ENCODE peak calls at places on chromosomes 2 and 18, in six cellular contexts. One of them, this sample, is unnamed. For H3K4me1, the result is how much of the 10 kb centered on the place peaks cover.

GRCh38 chr2:217218269-217219140 is 358.6 kb upstream of the TNP1 start:
- DNase-seq in spleen: no peak
- DNase-seq in cardiac muscle cell: peak
- DNase-seq in tibial artery: no peak
- DNase-seq in adrenal gland: no peak
- DNase-seq in IMR-90: peak
- DNase-seq in this sample: no peak

GRCh38 chr18:56748698-56749268 is 97.6 kb downstream of the WDR7 start:
- DNase-seq in spleen: no peak
- DNase-seq in cardiac muscle cell: peak
- DNase-seq in tibial artery: no peak
- DNase-seq in adrenal gland: peak
- DNase-seq in IMR-90: peak
- DNase-seq in this sample: no peak

GRCh38 chr18:2983296-2983695 is 29.6 kb downstream of the LPIN2 start:
- DNase-seq in spleen: no peak
- DNase-seq in cardiac muscle cell: no peak
- DNase-seq in tibial artery: no peak
- DNase-seq in adrenal gland: no peak
- DNase-seq in IMR-90: no peak
- DNase-seq in this sample: no peak

GRCh38 chr2:85750509-85751299 is 3.1 kb upstream of the ATOH8 start:
- DNase-seq in spleen: peak
- DNase-seq in cardiac muscle cell: peak
- DNase-seq in tibial artery: peak
- DNase-seq in adrenal gland: peak
- DNase-seq in IMR-90: peak
- DNase-seq in this sample: peak

GRCh38 chr2:217742276-217742675 is 260.5 kb downstream of the TNS1 start:
- DNase-seq in spleen: no peak
- DNase-seq in cardiac muscle cell: no peak
- DNase-seq in tibial artery: no peak
- DNase-seq in adrenal gland: no peak
- DNase-seq in IMR-90: no peak
- DNase-seq in this sample: no peak

GRCh38 chr2:181158453-181158852 is 178.0 kb downstream of the UBE2E3 start:
- DNase-seq in spleen: no peak
- DNase-seq in cardiac muscle cell: no peak
- DNase-seq in tibial artery: no peak
- DNase-seq in adrenal gland: no peak
- DNase-seq in IMR-90: peak
- DNase-seq in this sample: no peak

GRCh38 chr2:108983610-108984009 is 5.4 kb downstream of the EDAR start:
- DNase-seq in spleen: no peak
- DNase-seq in cardiac muscle cell: no peak
- DNase-seq in tibial artery: no peak
- DNase-seq in adrenal gland: no peak
- DNase-seq in IMR-90: no peak
- DNase-seq in this sample: no peak

GRCh38 chr2:241788135-241788534 is 11.5 kb downstream of the GAL3ST2 start:
- DNase-seq in spleen: no peak
- DNase-seq in cardiac muscle cell: no peak
- DNase-seq in tibial artery: no peak
- DNase-seq in adrenal gland: no peak
- DNase-seq in IMR-90: no peak
- DNase-seq in this sample: no peak

GRCh38 chr2:105143467-105144127 is 97.9 kb upstream of the GPR45 start:
- DNase-seq in spleen: peak
- DNase-seq in cardiac muscle cell: peak
- DNase-seq in tibial artery: no peak
- DNase-seq in adrenal gland: no peak
- DNase-seq in IMR-90: no peak
- DNase-seq in this sample: peak

GRCh38 chr18:8121942-8122480 is 487.2 kb upstream of the RAB12 start:
- DNase-seq in spleen: no peak
- DNase-seq in cardiac muscle cell: peak
- DNase-seq in tibial artery: no peak
- DNase-seq in adrenal gland: no peak
- DNase-seq in IMR-90: peak
- DNase-seq in this sample: peak

GRCh38 chr2:240419321-240419720 is 16.1 kb upstream of the GPC1 start:
- DNase-seq in spleen: no peak
- DNase-seq in cardiac muscle cell: no peak
- DNase-seq in tibial artery: no peak
- DNase-seq in adrenal gland: no peak
- DNase-seq in IMR-90: no peak
- DNase-seq in this sample: peak

GRCh38 chr2:234847639-234848038 is 104.2 kb upstream of the SH3BP4 start:
- DNase-seq in spleen: no peak
- DNase-seq in cardiac muscle cell: no peak
- DNase-seq in tibial artery: no peak
- DNase-seq in adrenal gland: no peak
- DNase-seq in IMR-90: no peak
- DNase-seq in this sample: no peak

GRCh38 chr2:236600892-236601291 is 31.3 kb downstream of the ACKR3 start:
- DNase-seq in spleen: peak
- DNase-seq in cardiac muscle cell: no peak
- DNase-seq in tibial artery: no peak
- DNase-seq in adrenal gland: no peak
- DNase-seq in IMR-90: no peak
- DNase-seq in this sample: no peak

GRCh38 chr2:190655113-190655512 is 6.2 kb downstream of the NAB1 start:
- DNase-seq in spleen: no peak
- DNase-seq in cardiac muscle cell: no peak
- DNase-seq in tibial artery: no peak
- DNase-seq in adrenal gland: peak
- DNase-seq in IMR-90: no peak
- DNase-seq in this sample: no peak

GRCh38 chr2:170716851-170717598 is 1.9 kb downstream of the SP5 start:
- DNase-seq in spleen: peak
- DNase-seq in cardiac muscle cell: peak
- DNase-seq in tibial artery: peak
- DNase-seq in adrenal gland: peak
- DNase-seq in IMR-90: peak
- DNase-seq in this sample: peak

GRCh38 chr2:39718483-39718882 is 52.8 kb downstream of the TMEM178A start:
- DNase-seq in spleen: no peak
- DNase-seq in cardiac muscle cell: no peak
- DNase-seq in tibial artery: no peak
- DNase-seq in adrenal gland: no peak
- DNase-seq in IMR-90: no peak
- DNase-seq in this sample: no peak

GRCh38 chr2:38613849-38614213 is 11.1 kb upstream of the HNRNPLL start:
- DNase-seq in spleen: no peak
- DNase-seq in cardiac muscle cell: no peak
- DNase-seq in tibial artery: no peak
- DNase-seq in adrenal gland: no peak
- DNase-seq in IMR-90: no peak
- DNase-seq in this sample: no peak

GRCh38 chr2:206867006-206867405 is 72.3 kb upstream of the CPO start:
- DNase-seq in spleen: no peak
- DNase-seq in cardiac muscle cell: no peak
- DNase-seq in tibial artery: no peak
- DNase-seq in adrenal gland: no peak
- DNase-seq in IMR-90: no peak
- DNase-seq in this sample: no peak

GRCh38 chr2:72980535-72981217 is 63.4 kb downstream of the EMX1 start:
- DNase-seq in spleen: peak
- DNase-seq in cardiac muscle cell: peak
- DNase-seq in tibial artery: no peak
- DNase-seq in adrenal gland: no peak
- DNase-seq in IMR-90: peak
- DNase-seq in this sample: no peak

GRCh38 chr18:11661430-11661829 is 27.6 kb upstream of the GNAL start:
- DNase-seq in spleen: no peak
- DNase-seq in cardiac muscle cell: peak
- DNase-seq in tibial artery: no peak
- DNase-seq in adrenal gland: no peak
- DNase-seq in IMR-90: no peak
- DNase-seq in this sample: peak

GRCh38 chr18:45291616-45292612 is 323.4 kb upstream of the SLC14A2 start:
- DNase-seq in spleen: no peak
- DNase-seq in cardiac muscle cell: peak
- DNase-seq in tibial artery: no peak
- DNase-seq in adrenal gland: no peak
- DNase-seq in IMR-90: no peak
- DNase-seq in this sample: no peak

GRCh38 chr2:54771166-54771565 is 47.7 kb downstream of the EML6 start:
- DNase-seq in spleen: no peak
- DNase-seq in cardiac muscle cell: peak
- DNase-seq in tibial artery: no peak
- DNase-seq in adrenal gland: peak
- DNase-seq in IMR-90: peak
- DNase-seq in this sample: no peak

GRCh38 chr2:84022810-84023431 is 436.2 kb downstream of the SUCLG1 start:
- DNase-seq in spleen: no peak
- DNase-seq in cardiac muscle cell: peak
- DNase-seq in tibial artery: no peak
- DNase-seq in adrenal gland: peak
- DNase-seq in IMR-90: peak
- DNase-seq in this sample: peak

GRCh38 chr2:64840419-64840818 is 148.8 kb upstream of the SLC1A4 start:
- DNase-seq in spleen: no peak
- DNase-seq in cardiac muscle cell: no peak
- DNase-seq in tibial artery: no peak
- DNase-seq in adrenal gland: no peak
- DNase-seq in IMR-90: peak
- DNase-seq in this sample: no peak
- H3K4me1 ChIP-seq in spleen: under half
- H3K4me1 ChIP-seq in cardiac muscle cell: under half
- H3K4me1 ChIP-seq in tibial artery: under half
- H3K4me1 ChIP-seq in adrenal gland: under half
- H3K4me1 ChIP-seq in IMR-90: under half
- H3K4me1 ChIP-seq in this sample: under half

DNA sequence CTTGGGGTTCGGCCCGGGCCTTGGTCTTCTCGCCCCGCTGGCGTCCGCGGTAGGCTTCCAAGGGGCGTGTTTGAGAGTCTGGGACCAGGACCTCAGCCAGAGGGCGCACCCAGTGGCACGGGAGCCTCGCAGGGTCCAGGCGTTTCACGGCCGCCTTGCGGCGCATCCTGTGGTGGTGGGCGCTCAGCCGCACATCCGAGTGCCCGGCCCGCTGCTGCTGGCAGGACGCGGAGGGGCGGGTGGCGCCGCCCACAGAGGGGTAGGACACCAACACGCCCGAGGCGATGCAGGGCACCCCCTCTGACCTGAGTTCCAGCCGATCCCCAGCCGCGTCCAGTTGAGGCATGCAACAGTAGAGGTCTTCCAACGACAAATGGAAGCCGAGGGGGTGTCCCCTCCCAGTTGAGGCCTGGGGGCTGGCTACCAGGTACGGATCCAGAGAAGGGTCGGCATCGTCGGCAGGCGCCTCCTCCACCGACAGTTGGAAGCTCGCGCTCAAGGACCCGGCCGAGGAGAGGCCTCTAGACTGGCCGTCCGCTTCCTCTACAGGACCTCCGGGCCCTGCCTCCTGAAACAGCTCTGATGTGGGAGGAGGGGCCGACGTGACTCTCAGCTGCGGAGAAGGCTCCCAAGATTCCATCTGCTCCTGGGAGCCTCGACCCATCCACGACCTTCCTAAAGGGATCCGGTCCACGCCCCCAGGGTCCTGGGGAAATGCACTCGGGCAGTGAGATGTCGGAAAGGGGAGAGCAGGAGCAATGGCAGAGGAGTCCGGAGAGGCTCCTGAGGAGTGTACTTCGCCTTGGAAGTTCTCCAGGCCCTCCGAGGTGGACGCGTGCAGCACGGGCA is 6.3 kb downstream of the C2orf81 start:
- DNase-seq in spleen: peak
- DNase-seq in cardiac muscle cell: peak
- DNase-seq in tibial artery: peak
- DNase-seq in adrenal gland: peak
- DNase-seq in IMR-90: no peak
- DNase-seq in this sample: peak
- H3K27ac ChIP-seq in spleen: peak
- H3K27ac ChIP-seq in cardiac muscle cell: no peak
- H3K27ac ChIP-seq in tibial artery: peak
- H3K27ac ChIP-seq in adrenal gland: no peak
- H3K27ac ChIP-seq in IMR-90: no peak
- H3K27ac ChIP-seq in this sample: no peak

GRCh38 chr2:135674453-135674852 is 67.2 kb upstream of the UBXN4 start:
- DNase-seq in spleen: no peak
- DNase-seq in cardiac muscle cell: no peak
- DNase-seq in tibial artery: no peak
- DNase-seq in adrenal gland: no peak
- DNase-seq in IMR-90: no peak
- DNase-seq in this sample: no peak

GRCh38 chr2:135679125-135679524 is 62.5 kb upstream of the UBXN4 start:
- DNase-seq in spleen: no peak
- DNase-seq in cardiac muscle cell: no peak
- DNase-seq in tibial artery: no peak
- DNase-seq in adrenal gland: no peak
- DNase-seq in IMR-90: no peak
- DNase-seq in this sample: no peak

DNA sequence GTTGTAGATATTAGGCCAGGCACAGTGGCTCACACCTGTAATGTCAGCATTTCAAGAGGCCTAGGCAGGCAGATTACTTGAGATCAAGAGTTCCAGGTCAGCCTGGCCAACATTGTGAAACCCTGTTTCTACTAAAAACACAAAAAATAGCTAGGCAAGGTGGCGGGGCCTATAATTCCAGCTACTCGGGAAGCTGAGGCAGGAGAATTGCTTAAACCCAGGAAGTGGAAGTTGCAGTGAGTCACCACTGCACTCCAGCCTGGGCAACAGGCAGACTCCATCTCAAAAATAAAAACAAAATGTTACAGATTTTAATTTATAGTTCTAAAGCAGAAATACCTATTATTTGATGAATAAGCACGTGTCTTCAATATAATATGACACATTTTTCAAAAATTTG is 65.6 kb upstream of the UBXN4 start:
- DNase-seq in spleen: no peak
- DNase-seq in cardiac muscle cell: peak
- DNase-seq in tibial artery: no peak
- DNase-seq in adrenal gland: no peak
- DNase-seq in IMR-90: peak
- DNase-seq in this sample: no peak
- H3K4me1 ChIP-seq in spleen: under half
- H3K4me1 ChIP-seq in cardiac muscle cell: under half
- H3K4me1 ChIP-seq in tibial artery: under half
- H3K4me1 ChIP-seq in adrenal gland: under half
- H3K4me1 ChIP-seq in IMR-90: under half
- H3K4me1 ChIP-seq in this sample: under half

GRCh38 chr2:238220892-238221521 is 17.5 kb upstream of the ILKAP start:
- DNase-seq in spleen: no peak
- DNase-seq in cardiac muscle cell: peak
- DNase-seq in tibial artery: no peak
- DNase-seq in adrenal gland: no peak
- DNase-seq in IMR-90: no peak
- DNase-seq in this sample: peak

GRCh38 chr2:238225121-238225520 is 14.7 kb downstream of the HES6 start:
- DNase-seq in spleen: no peak
- DNase-seq in cardiac muscle cell: no peak
- DNase-seq in tibial artery: no peak
- DNase-seq in adrenal gland: no peak
- DNase-seq in IMR-90: no peak
- DNase-seq in this sample: no peak

GRCh38 chr2:238216651-238217184 is 13.2 kb upstream of the ILKAP start:
- DNase-seq in spleen: no peak
- DNase-seq in cardiac muscle cell: no peak
- DNase-seq in tibial artery: no peak
- DNase-seq in adrenal gland: no peak
- DNase-seq in IMR-90: no peak
- DNase-seq in this sample: no peak

GRCh38 chr2:238224636-238225035 is 15.2 kb downstream of the HES6 start:
- DNase-seq in spleen: no peak
- DNase-seq in cardiac muscle cell: no peak
- DNase-seq in tibial artery: no peak
- DNase-seq in adrenal gland: no peak
- DNase-seq in IMR-90: no peak
- DNase-seq in this sample: no peak

GRCh38 chr2:238220274-238220891 is 16.9 kb upstream of the ILKAP start:
- DNase-seq in spleen: no peak
- DNase-seq in cardiac muscle cell: no peak
- DNase-seq in tibial artery: no peak
- DNase-seq in adrenal gland: no peak
- DNase-seq in IMR-90: no peak
- DNase-seq in this sample: no peak
- H3K27ac ChIP-seq in spleen: no peak
- H3K27ac ChIP-seq in cardiac muscle cell: no peak
- H3K27ac ChIP-seq in tibial artery: peak
- H3K27ac ChIP-seq in adrenal gland: no peak
- H3K27ac ChIP-seq in IMR-90: no peak
- H3K27ac ChIP-seq in this sample: no peak